ENCODE peak calls at places on chromosomes 7 and 10, in seven cellular contexts. One of them, this sample, is unnamed.

GRCh38 chr7:92754756-92755581 is 81.4 kb downstream of the CDK6 start:
- DNase-seq in PC-3: no peak
- DNase-seq in OCI-LY7: no peak
- DNase-seq in GM23338: no peak
- DNase-seq in mammary epithelial cell: no peak
- DNase-seq in PC-9: no peak
- DNase-seq in fibroblast of lung: no peak
- DNase-seq in this sample: no peak

GRCh38 chr7:137151056-137151731 is 192.3 kb downstream of the PTN start:
- DNase-seq in PC-3: peak; percentile 58
- DNase-seq in OCI-LY7: no peak
- DNase-seq in GM23338: no peak
- DNase-seq in mammary epithelial cell: peak; percentile 23
- DNase-seq in PC-9: no peak
- DNase-seq in fibroblast of lung: peak; percentile 45
- DNase-seq in this sample: no peak

GRCh38 chr7:76220185-76221057 is 18.7 kb downstream of the SRRM3 start:
- DNase-seq in PC-3: peak; percentile 16
- DNase-seq in OCI-LY7: no peak
- DNase-seq in GM23338: peak; percentile 94
- DNase-seq in mammary epithelial cell: peak; percentile 24
- DNase-seq in PC-9: no peak
- DNase-seq in fibroblast of lung: peak; percentile 58
- DNase-seq in this sample: peak; percentile 81

GRCh38 chr10:132351611-132352010 is 19.6 kb downstream of the LRRC27 start:
- DNase-seq in PC-3: no peak
- DNase-seq in OCI-LY7: peak; percentile 25
- DNase-seq in GM23338: no peak
- DNase-seq in mammary epithelial cell: no peak
- DNase-seq in PC-9: no peak
- DNase-seq in fibroblast of lung: no peak
- DNase-seq in this sample: no peak

GRCh38 chr7:7710469-7710868 is 7.9 kb downstream of the RPA3 start:
- DNase-seq in PC-3: no peak
- DNase-seq in OCI-LY7: no peak
- DNase-seq in GM23338: no peak
- DNase-seq in mammary epithelial cell: no peak
- DNase-seq in PC-9: no peak
- DNase-seq in fibroblast of lung: no peak
- DNase-seq in this sample: no peak

GRCh38 chr7:93981480-93981874 is 22.7 kb downstream of the BET1 start:
- DNase-seq in PC-3: no peak
- DNase-seq in OCI-LY7: no peak
- DNase-seq in GM23338: peak; percentile 78
- DNase-seq in mammary epithelial cell: no peak
- DNase-seq in PC-9: no peak
- DNase-seq in fibroblast of lung: no peak
- DNase-seq in this sample: peak; percentile 13

GRCh38 chr10:94129393-94130130 is 135.8 kb downstream of the PLCE1 start:
- DNase-seq in PC-3: peak; percentile 17
- DNase-seq in OCI-LY7: no peak
- DNase-seq in GM23338: no peak
- DNase-seq in mammary epithelial cell: no peak
- DNase-seq in PC-9: no peak
- DNase-seq in fibroblast of lung: peak; percentile 63
- DNase-seq in this sample: no peak

GRCh38 chr7:30142710-30143109 is 7.9 kb downstream of the MTURN start:
- DNase-seq in PC-3: peak; percentile 93
- DNase-seq in OCI-LY7: no peak
- DNase-seq in GM23338: no peak
- DNase-seq in mammary epithelial cell: peak; percentile 63
- DNase-seq in PC-9: peak; percentile 97
- DNase-seq in fibroblast of lung: peak; percentile 43
- DNase-seq in this sample: no peak

GRCh38 chr10:16662889-16663288 is 141.2 kb upstream of the C1QL3 start:
- DNase-seq in PC-3: no peak
- DNase-seq in OCI-LY7: no peak
- DNase-seq in GM23338: no peak
- DNase-seq in mammary epithelial cell: no peak
- DNase-seq in PC-9: no peak
- DNase-seq in fibroblast of lung: no peak
- DNase-seq in this sample: no peak

DNA sequence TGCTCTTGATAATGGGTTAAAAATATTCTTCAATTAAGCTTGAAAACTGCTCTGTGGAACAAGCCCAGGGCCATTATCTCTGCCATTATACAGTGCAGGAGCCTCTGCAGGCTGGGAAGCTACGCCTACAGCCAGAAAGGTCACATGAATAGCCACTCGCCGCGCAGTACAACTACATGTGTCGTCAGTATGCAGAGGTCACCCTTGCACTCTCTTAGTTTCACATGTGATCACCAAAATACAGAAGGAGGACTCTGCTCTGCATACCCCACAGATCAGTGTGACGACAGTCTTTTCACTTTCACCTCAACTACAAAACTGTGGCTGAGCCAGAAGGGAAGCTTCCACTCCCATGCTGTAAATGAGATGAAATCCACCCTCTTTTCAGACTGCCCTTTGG is 141.8 kb upstream of the C1QL3 start:
- DNase-seq in PC-3: no peak
- DNase-seq in OCI-LY7: no peak
- DNase-seq in GM23338: no peak
- DNase-seq in mammary epithelial cell: no peak
- DNase-seq in PC-9: no peak
- DNase-seq in fibroblast of lung: no peak
- DNase-seq in this sample: no peak
- H2AFZ ChIP-seq in PC-3: no peak overlapping the region
- H2AFZ ChIP-seq in OCI-LY7: no peak overlapping the region
- H2AFZ ChIP-seq in GM23338: no peak overlapping the region
- H2AFZ ChIP-seq in mammary epithelial cell: no peak overlapping the region
- H2AFZ ChIP-seq in PC-9: no peak overlapping the region
- H2AFZ ChIP-seq in fibroblast of lung: no peak overlapping the region
- H2AFZ ChIP-seq in this sample: no peak overlapping the region

DNA sequence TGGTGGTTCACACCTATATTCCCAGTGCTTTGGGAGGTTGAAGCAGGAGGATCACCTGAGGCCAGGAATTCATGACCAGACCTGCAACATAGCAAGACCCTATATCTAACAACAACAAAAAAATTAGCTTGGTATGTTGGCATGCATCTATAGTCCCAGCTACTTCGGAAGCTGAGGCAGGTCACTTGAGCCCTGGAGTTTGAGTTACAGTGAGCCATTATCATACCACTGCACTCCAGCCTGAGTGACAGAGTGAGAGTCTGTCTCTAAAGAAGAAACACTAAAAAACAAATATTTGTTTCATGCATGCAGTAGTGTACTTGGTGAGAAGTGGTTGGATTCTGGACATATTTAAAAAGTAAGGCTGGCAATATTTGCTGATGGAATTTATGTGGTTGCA is 198.1 kb downstream of the BBS9 start:
- DNase-seq in PC-3: no peak
- DNase-seq in OCI-LY7: no peak
- DNase-seq in GM23338: no peak
- DNase-seq in mammary epithelial cell: no peak
- DNase-seq in PC-9: no peak
- DNase-seq in fibroblast of lung: no peak
- DNase-seq in this sample: no peak
- H3K4me1 ChIP-seq in PC-3: no peaks in the 10 kb centered on the region
- H3K4me1 ChIP-seq in OCI-LY7: no peaks in the 10 kb centered on the region
- H3K4me1 ChIP-seq in GM23338: no peaks in the 10 kb centered on the region
- H3K4me1 ChIP-seq in mammary epithelial cell: no peaks in the 10 kb centered on the region
- H3K4me1 ChIP-seq in PC-9: no peaks in the 10 kb centered on the region
- H3K4me1 ChIP-seq in fibroblast of lung: no peaks in the 10 kb centered on the region
- H3K4me1 ChIP-seq in this sample: no peaks in the 10 kb centered on the region

DNA sequence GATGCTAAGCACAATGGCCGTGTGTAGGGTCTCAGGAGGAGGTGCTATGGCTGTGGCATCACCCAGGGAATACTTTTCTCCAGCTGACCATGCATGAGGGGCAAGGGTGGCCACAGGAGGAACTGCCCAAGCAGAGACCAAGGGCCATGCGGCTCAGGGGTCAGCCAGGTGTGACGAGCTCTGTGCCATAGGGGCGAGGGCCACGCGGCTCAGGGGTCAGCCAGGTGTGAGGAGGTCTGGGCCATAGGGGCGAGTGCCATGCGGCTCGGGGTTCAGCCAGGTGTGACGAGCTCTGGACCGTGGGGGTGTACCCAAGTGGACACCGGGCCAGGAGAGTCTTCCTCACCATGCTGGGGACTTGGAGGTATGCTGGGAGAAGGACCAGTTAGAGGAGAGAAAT is 265.1 kb downstream of the ADARB2 start:
- DNase-seq in PC-3: no peak
- DNase-seq in OCI-LY7: no peak
- DNase-seq in GM23338: no peak
- DNase-seq in mammary epithelial cell: no peak
- DNase-seq in PC-9: no peak
- DNase-seq in fibroblast of lung: no peak
- DNase-seq in this sample: no peak
- H3K4me2 ChIP-seq in PC-3: no peak overlapping the region
- H3K4me2 ChIP-seq in OCI-LY7: no peak overlapping the region
- H3K4me2 ChIP-seq in GM23338: no peak overlapping the region
- H3K4me2 ChIP-seq in mammary epithelial cell: no peak overlapping the region
- H3K4me2 ChIP-seq in PC-9: no peak overlapping the region
- H3K4me2 ChIP-seq in fibroblast of lung: no peak overlapping the region
- H3K4me2 ChIP-seq in this sample: no peak overlapping the region

GRCh38 chr7:148847815-148848726 is 36.0 kb downstream of the EZH2 start:
- DNase-seq in PC-3: no peak
- DNase-seq in OCI-LY7: no peak
- DNase-seq in GM23338: peak; percentile 34
- DNase-seq in mammary epithelial cell: no peak
- DNase-seq in PC-9: no peak
- DNase-seq in fibroblast of lung: no peak
- DNase-seq in this sample: no peak
- H2AFZ ChIP-seq in PC-3: no peak overlapping the region
- H2AFZ ChIP-seq in OCI-LY7: no peak overlapping the region
- H2AFZ ChIP-seq in GM23338: no peak overlapping the region
- H2AFZ ChIP-seq in mammary epithelial cell: no peak overlapping the region
- H2AFZ ChIP-seq in PC-9: no peak overlapping the region
- H2AFZ ChIP-seq in fibroblast of lung: no peak overlapping the region
- H2AFZ ChIP-seq in this sample: no peak overlapping the region

GRCh38 chr10:121405549-121405948 is 192.7 kb downstream of the FGFR2 start:
- DNase-seq in PC-3: no peak
- DNase-seq in OCI-LY7: no peak
- DNase-seq in GM23338: no peak
- DNase-seq in mammary epithelial cell: no peak
- DNase-seq in PC-9: no peak
- DNase-seq in fibroblast of lung: no peak
- DNase-seq in this sample: no peak
- H3K4me1 ChIP-seq in PC-3: no peaks in the 10 kb centered on the region
- H3K4me1 ChIP-seq in OCI-LY7: no peaks in the 10 kb centered on the region
- H3K4me1 ChIP-seq in GM23338: no peaks in the 10 kb centered on the region
- H3K4me1 ChIP-seq in mammary epithelial cell: peaks cover 20% of the 10 kb centered on the region
- H3K4me1 ChIP-seq in PC-9: no peaks in the 10 kb centered on the region
- H3K4me1 ChIP-seq in fibroblast of lung: no peaks in the 10 kb centered on the region
- H3K4me1 ChIP-seq in this sample: peaks cover 6% of the 10 kb centered on the region